ENCODE peak calls at places on chromosomes 5 and 9, in four cellular contexts. F is GM12878, D is Calu3, T is omental fat pad. R is an unnamed sample.

GRCh38 chr9:37760416-37761165 is 7.0 kb downstream of the TRMT10B start:
- DNase-seq in F (no peak), D (no peak), T (no peak), R (no peak)

GRCh38 chr5:156399323-156399722 is 72.4 kb downstream of the SGCD start:
- DNase-seq in F (no peak), D (no peak), T (no peak), R (no peak)

GRCh38 chr9:71218774-71219173 is 97.4 kb upstream of the TRPM3 start:
- DNase-seq in F (no peak), D (no peak), T (no peak), R (no peak)

GRCh38 chr9:107548298-107549142 is 59.0 kb upstream of the KLF4 start:
- DNase-seq in F (no peak), D (peak; percentile 34), T (no peak), R (no peak)

GRCh38 chr9:82354260-82354659 is 365.7 kb downstream of the SPATA31D1 start:
- DNase-seq in F (no peak), D (no peak), T (no peak), R (no peak)

GRCh38 chr9:129860653-129861446 is 25.6 kb downstream of the USP20 start:
- DNase-seq in F (no peak), D (no peak), T (no peak), R (no peak)

GRCh38 chr9:124754289-124754688 is 16.8 kb downstream of the NR6A1 start:
- DNase-seq in F (no peak), D (no peak), T (no peak), R (no peak)

GRCh38 chr5:1010181-1010510 is 1.5 kb downstream of the NKD2 start:
- DNase-seq in F (no peak), D (no peak), T (peak; percentile 12), R (no peak)

GRCh38 chr5:62606878-62607277 is 28.3 kb downstream of the LRRC70 start:
- DNase-seq in F (no peak), D (no peak), T (no peak), R (no peak)

GRCh38 chr9:22037954-22038690 is 29.0 kb upstream of the CDKN2B start:
- DNase-seq in F (no peak), D (no peak), T (no peak), R (no peak)

GRCh38 chr5:126450388-126450787 is 27.2 kb downstream of the GRAMD2B start:
- DNase-seq in F (no peak), D (no peak), T (no peak), R (no peak)

GRCh38 chr5:81601912-81602311 is 149.0 kb downstream of the SSBP2 start:
- DNase-seq in F (no peak), D (no peak), T (no peak), R (no peak)

GRCh38 chr5:134451618-134452505 is 40.2 kb upstream of the CDKN2AIPNL start:
- DNase-seq in F (no peak), D (peak; percentile 66), T (no peak), R (no peak)

GRCh38 chr5:168282120-168282519 is 9.3 kb upstream of the WWC1 start:
- DNase-seq in F (no peak), D (no peak), T (no peak), R (no peak)

GRCh38 chr9:68648164-68648563 is 56.9 kb upstream of the PIP5K1B start:
- DNase-seq in F (no peak), D (no peak), T (no peak), R (no peak)

GRCh38 chr9:89664010-89664409 is 59.2 kb downstream of the GADD45G start:
- DNase-seq in F (no peak), D (no peak), T (no peak), R (no peak)

GRCh38 chr5:105163547-105163946 is 1601.0 kb upstream of the NUDT12 start:
- DNase-seq in F (no peak), D (no peak), T (no peak), R (no peak)

GRCh38 chr5:1936413-1936812 is 53.7 kb upstream of the IRX4 start:
- DNase-seq in F (no peak), D (peak; percentile 38), T (no peak), R (no peak)

GRCh38 chr5:107570805-107571531 is 99.8 kb downstream of the EFNA5 start:
- DNase-seq in F (peak; percentile 94), D (peak; percentile 65), T (no peak), R (no peak)

GRCh38 chr5:110908848-110909247 is 162.7 kb upstream of the TSLP start:
- DNase-seq in F (no peak), D (no peak), T (no peak), R (no peak)

GRCh38 chr5:38718874-38719391 is 126.9 kb upstream of the OSMR start:
- DNase-seq in F (no peak), D (no peak), T (no peak), R (no peak)

GRCh38 chr5:174083041-174083827 is 37.7 kb downstream of the NSG2 start:
- DNase-seq in F (no peak), D (no peak), T (no peak), R (no peak)

GRCh38 chr5:944621-944927 is 51.9 kb downstream of the TRIP13 start:
- DNase-seq in F (no peak), D (no peak), T (no peak), R (no peak)

GRCh38 chr5:149202910-149203451 is 61.7 kb downstream of the ABLIM3 start:
- DNase-seq in F (no peak), D (no peak), T (no peak), R (no peak)

GRCh38 chr5:166845044-166845443 is 1446.4 kb upstream of the WWC1 start:
- DNase-seq in F (no peak), D (peak; percentile 43), T (no peak), R (no peak)

GRCh38 chr9:133153227-133154096 is 10.3 kb downstream of the GBGT1 start:
- DNase-seq in F (no peak), D (no peak), T (no peak), R (no peak)

GRCh38 chr5:55750063-55750462 is 12.2 kb downstream of the DDX4 start:
- DNase-seq in F (no peak), D (no peak), T (no peak), R (no peak)

GRCh38 chr9:112051812-112052211 is 123.3 kb downstream of the SUSD1 start:
- DNase-seq in F (no peak), D (no peak), T (no peak), R (no peak)

GRCh38 chr9:130186839-130187522 is 14.8 kb downstream of the NCS1 start:
- DNase-seq in F (no peak), D (peak; percentile 73), T (no peak), R (no peak)

GRCh38 chr5:98768160-98769005 is 5.1 kb upstream of the RGMB start:
- DNase-seq in F (no peak), D (peak; percentile 74), T (peak; percentile 33), R (no peak)

GRCh38 chr9:127485995-127486394 is 34.7 kb downstream of the LRSAM1 start:
- DNase-seq in F (no peak), D (no peak), T (no peak), R (no peak)

GRCh38 chr5:171419663-171420428 is 399 bp downstream of the FGF18 start:
- DNase-seq in F (no peak), D (peak; percentile 65), T (no peak), R (no peak)

GRCh38 chr5:171421331-171422262 is 2.1 kb downstream of the FGF18 start:
- DNase-seq in F (no peak), D (no peak), T (no peak), R (no peak)

GRCh38 chr5:171418316-171418981 is 998 bp upstream of the FGF18 start:
- DNase-seq in F (no peak), D (peak; percentile 91), T (no peak), R (peak; percentile 83)

GRCh38 chr5:171420429-171421231 is 1.2 kb downstream of the FGF18 start:
- DNase-seq in F (no peak), D (peak; percentile 38), T (peak; percentile 62), R (no peak)

DNA sequence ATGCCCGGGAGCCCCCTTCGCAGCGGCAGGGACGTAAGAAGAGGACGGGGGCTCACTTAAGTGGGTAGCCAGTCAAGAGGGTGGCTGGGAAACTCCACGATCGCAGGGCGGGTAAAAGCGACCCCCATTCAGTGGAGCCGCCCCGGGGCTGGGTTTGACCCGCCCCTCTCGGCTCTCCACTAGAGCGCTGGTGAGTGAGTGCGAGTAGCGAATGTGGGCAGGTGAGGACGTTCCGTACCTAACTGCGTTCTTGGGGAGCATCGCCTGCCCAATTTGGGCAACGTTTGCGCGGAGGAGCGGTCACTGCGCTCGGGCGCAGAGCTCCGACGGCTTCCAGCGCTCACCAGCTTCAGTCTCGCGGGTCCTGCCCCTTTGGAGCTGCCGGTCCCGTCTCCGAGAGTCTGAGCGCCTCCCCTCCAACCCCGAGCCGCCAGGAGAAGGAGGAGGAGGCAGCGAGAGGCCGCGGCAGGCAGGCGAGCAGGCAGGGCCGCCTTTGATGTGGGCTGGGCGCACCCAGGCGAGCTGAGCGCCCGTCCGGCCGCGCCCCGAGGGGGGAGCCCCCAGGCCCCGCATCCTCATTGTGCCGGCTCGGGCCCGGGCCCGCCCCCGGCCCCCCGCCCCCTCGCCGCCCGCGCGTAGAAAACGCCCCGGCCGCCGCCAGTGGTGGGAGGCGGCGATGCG is at the start of gene FGF18:
- DNase-seq in F (no peak), D (peak; percentile 69), T (no peak), R (no peak)
- TF ChIP-seq CTCF in F (no peak), D (no peak), T (no peak), R (no peak)

DNA sequence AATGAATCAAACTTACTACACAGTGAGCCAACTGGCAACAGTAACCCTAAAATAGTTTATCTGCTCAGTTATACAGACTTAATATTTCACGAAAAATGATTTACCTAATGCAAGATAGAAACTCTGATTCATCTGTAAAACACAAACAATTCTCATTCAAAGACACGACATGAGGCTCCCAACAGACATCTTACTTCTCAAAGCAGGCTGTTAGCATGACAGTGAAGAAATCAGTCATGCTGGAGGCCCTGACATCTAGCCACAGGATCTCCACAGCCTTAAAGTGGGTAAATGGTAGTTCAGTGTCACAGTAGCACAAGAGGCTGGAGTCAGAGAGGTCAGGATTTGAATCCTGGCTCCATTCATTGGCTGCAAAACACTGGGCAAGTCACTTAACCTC is 131.2 kb downstream of the FBN2 start:
- DNase-seq in F (no peak), D (no peak), T (no peak), R (no peak)
- TF ChIP-seq CTCF in F (no peak), D (no peak), T (no peak), R (no peak)

GRCh38 chr5:146219243-146219642 is 15.8 kb downstream of the RBM27 start:
- DNase-seq in F (no peak), D (no peak), T (no peak), R (no peak)
- TF ChIP-seq CTCF in F (no peak), D (no peak), T (no peak), R (no peak)

GRCh38 chr5:69030663-69031062 is 63.2 kb upstream of the SLC30A5 start:
- DNase-seq in F (no peak), D (no peak), T (no peak), R (no peak)

GRCh38 chr5:69035665-69036064 is 58.1 kb upstream of the SLC30A5 start:
- DNase-seq in F (no peak), D (no peak), T (no peak), R (no peak)

GRCh38 chr5:69029292-69029691 is 64.5 kb upstream of the SLC30A5 start:
- DNase-seq in F (no peak), D (no peak), T (no peak), R (no peak)

GRCh38 chr5:69033690-69034089 is 60.1 kb upstream of the SLC30A5 start:
- DNase-seq in F (no peak), D (no peak), T (no peak), R (no peak)

DNA sequence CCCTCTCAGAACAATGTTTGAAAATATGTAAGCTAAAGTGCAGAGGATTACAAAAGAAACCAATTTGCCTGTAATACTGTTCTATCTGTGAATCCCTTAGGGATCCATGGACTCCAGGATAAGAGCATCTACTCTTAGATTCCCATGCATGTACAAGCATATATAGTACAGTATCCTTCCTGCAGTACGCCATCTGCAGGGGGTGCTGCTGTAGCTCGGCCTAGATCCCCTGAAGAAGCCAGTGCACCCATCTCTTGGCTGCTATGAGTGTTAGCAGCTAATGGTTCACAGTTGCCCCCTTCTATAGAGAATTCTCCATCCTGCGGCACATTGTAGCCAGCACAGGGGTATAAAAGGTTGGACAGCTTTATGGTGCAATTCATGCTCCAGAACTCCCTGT is 61.8 kb upstream of the SLC30A5 start:
- DNase-seq in F (no peak), D (no peak), T (no peak), R (no peak)
- TF ChIP-seq CTCF in F (peak; percentile 14), D (no peak), T (no peak), R (no peak)